ENCODE peak calls at places on chromosomes 16 and 17, in nine cellular contexts. Q is breast epithelium; K is Peyer's patch; E is fibroblast of lung; B is IMR-90; S is cardiac fibroblast; Y is WTC11; I is GM10248; W is CD4-positive, alpha-beta T cell. Z is an unnamed sample.

GRCh38 chr17:74433421-74434121 is 1.7 kb downstream of the GPRC5C start:
- DNase-seq in S (no peak), W (no peak), I (no peak), E (no peak), K (no peak), B (no peak), Q (no peak), Y (no peak), Z (no peak)

GRCh38 chr16:19861811-19862327 is 22.8 kb downstream of the GPRC5B start:
- DNase-seq in Q (no peak), I (no peak), B (no peak), Y (peak; percentile 58), E (no peak), S (no peak), W (no peak), K (no peak), Z (no peak)

GRCh38 chr16:27318399-27319256 is 4.9 kb downstream of the IL4R start:
- DNase-seq in I (peak; percentile 62), K (peak; percentile 65), E (no peak), W (peak; percentile 52), B (peak; percentile 48), S (peak; percentile 65), Y (peak; percentile 19), Q (no peak), Z (peak; percentile 31)

GRCh38 chr17:79299349-79299748 is 224.7 kb downstream of the ENGASE start:
- DNase-seq in W (no peak), B (no peak), Q (no peak), K (no peak), E (no peak), Y (no peak), S (no peak), I (no peak), Z (no peak)

GRCh38 chr16:30951785-30952184 is 2.9 kb downstream of the ORAI3 start:
- DNase-seq in B (peak; percentile 70), W (no peak), Y (no peak), S (peak; percentile 77), K (no peak), E (peak; percentile 56), Q (no peak), I (no peak), Z (no peak)

GRCh38 chr17:28030386-28030785 is 12.1 kb upstream of the NLK start:
- DNase-seq in E (no peak), Q (no peak), K (no peak), S (no peak), B (no peak), I (no peak), W (no peak), Y (no peak), Z (no peak)

GRCh38 chr17:74527081-74527480 is 4.2 kb downstream of the CD300LB start:
- DNase-seq in K (no peak), W (peak; percentile 6), S (no peak), B (no peak), I (no peak), Q (peak; percentile 7), Y (no peak), E (no peak), Z (no peak)

GRCh38 chr16:31064882-31065461 is 9.1 kb downstream of the ZNF668 start:
- DNase-seq in S (peak; percentile 98), W (no peak), B (peak; percentile 97), Q (no peak), E (peak; percentile 96), I (no peak), Y (no peak), K (no peak), Z (no peak)

GRCh38 chr17:43591750-43592562 is 45.8 kb upstream of the ETV4 start:
- DNase-seq in S (peak; percentile 93), K (peak; percentile 65), B (peak; percentile 92), E (peak; percentile 93), Q (peak; percentile 61), Y (no peak), W (no peak), I (no peak), Z (no peak)

GRCh38 chr17:21239680-21240374 is 13.4 kb downstream of the NATD1 start:
- DNase-seq in Q (no peak), I (peak; percentile 54), S (peak; percentile 39), E (peak; percentile 20), K (no peak), Y (peak; percentile 31), W (no peak), B (peak; percentile 28), Z (no peak)
- TF ChIP-seq CTCF in Q (no peak), I (peak; percentile 31), S (peak; percentile 51), E (peak; percentile 43), K (peak; percentile 39), Y (peak; percentile 36), W (peak; percentile 23), B (peak; percentile 42), Z (no peak)

GRCh38 chr17:75664099-75664549 is 2.8 kb downstream of the RECQL5 start:
- DNase-seq in W (no peak), B (no peak), Y (no peak), I (peak; percentile 70), S (no peak), K (no peak), E (no peak), Q (no peak), Z (no peak)

GRCh38 chr17:75665981-75666380 is 973 bp downstream of the RECQL5 start:
- DNase-seq in I (no peak), Y (no peak), Q (no peak), B (no peak), E (no peak), S (no peak), K (no peak), W (no peak), Z (no peak)

GRCh38 chr17:75668489-75668888 is 1.4 kb downstream of the SAP30BP start:
- DNase-seq in I (no peak), B (no peak), Q (no peak), W (no peak), K (no peak), Y (no peak), E (no peak), S (no peak), Z (no peak)

GRCh38 chr17:75667825-75668224 is 687 bp downstream of the SAP30BP start:
- DNase-seq in W (no peak), K (no peak), S (no peak), Q (no peak), B (no peak), E (no peak), I (no peak), Y (no peak), Z (no peak)

DNA sequence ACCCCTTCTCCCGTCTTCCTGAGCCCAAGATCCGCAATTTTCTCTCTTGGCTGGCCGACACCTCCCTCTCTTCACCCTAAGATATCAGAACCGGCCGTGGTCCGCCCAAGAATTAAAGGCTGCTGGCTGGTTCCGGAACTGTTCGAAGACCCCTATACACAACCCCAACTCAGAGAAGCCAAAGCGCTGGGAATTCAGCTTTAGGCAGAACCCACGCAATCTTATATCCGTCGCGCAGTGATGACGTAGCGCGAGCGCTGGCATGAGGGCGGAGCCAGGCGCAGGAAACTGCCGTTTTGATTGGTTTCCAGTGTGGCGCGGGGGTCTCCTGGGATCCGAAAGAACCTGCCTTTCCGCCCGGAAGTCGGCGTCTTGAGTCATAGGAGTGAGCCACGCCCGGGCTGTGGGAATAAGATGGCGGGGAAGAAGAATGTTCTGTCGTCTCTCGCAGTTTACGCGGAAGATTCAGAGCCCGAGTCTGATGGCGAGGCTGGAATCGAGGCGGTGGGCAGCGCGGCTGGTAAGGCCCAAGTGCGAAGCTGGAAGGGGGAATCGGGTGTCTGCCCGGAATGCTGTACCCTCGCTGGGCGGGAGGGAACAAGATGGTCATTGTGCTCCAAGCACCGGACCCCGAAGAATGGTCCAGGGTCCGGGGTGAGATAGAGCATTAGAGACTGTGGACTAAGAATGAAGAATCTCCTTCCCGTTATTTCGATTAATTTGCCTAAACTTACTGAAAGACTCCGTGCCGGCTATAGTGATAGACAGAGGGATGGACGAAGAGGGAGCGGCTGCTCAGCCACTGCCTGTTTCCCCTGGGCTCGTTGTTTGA is at the start of the genes RECQL5 and SAP30BP:
- DNase-seq in W (peak; percentile 97), S (peak; percentile 99), Q (peak; percentile 98), Y (peak; percentile 96), K (peak; percentile 99), E (peak; percentile 97), I (peak; percentile 94), B (peak; percentile 98), Z (peak; percentile 94)
- TF ChIP-seq CTCF in W (no peak), S (no peak), Q (no peak), Y (no peak), K (peak; percentile 3), E (no peak), I (no peak), B (no peak), Z (no peak)

GRCh38 chr17:14268264-14268663 is 31.6 kb upstream of the CDRT15 start:
- DNase-seq in W (no peak), S (no peak), Q (no peak), I (no peak), E (no peak), B (no peak), K (no peak), Y (no peak), Z (no peak)
- TF ChIP-seq CTCF in W (no peak), S (no peak), Q (no peak), I (no peak), E (no peak), B (no peak), K (no peak), Y (no peak), Z (no peak)

GRCh38 chr16:551210-551609 is 9.0 kb upstream of the PRR35 start:
- DNase-seq in I (no peak), B (no peak), S (no peak), Q (no peak), Y (no peak), K (no peak), W (no peak), E (no peak), Z (no peak)

GRCh38 chr16:548586-548985 is 11.6 kb upstream of the PRR35 start:
- DNase-seq in E (no peak), W (no peak), Y (no peak), I (no peak), B (no peak), S (no peak), K (no peak), Q (no peak), Z (no peak)

GRCh38 chr16:546909-547770 is 13.1 kb upstream of the PRR35 start:
- DNase-seq in Q (peak; percentile 75), W (peak; percentile 65), E (peak; percentile 22), I (no peak), S (peak; percentile 57), B (peak; percentile 16), Y (peak; percentile 88), K (peak; percentile 82), Z (no peak)

GRCh38 chr16:552171-552570 is 8.0 kb upstream of the PRR35 start:
- DNase-seq in K (no peak), W (no peak), B (no peak), S (no peak), E (no peak), Q (no peak), Y (no peak), I (no peak), Z (no peak)

GRCh38 chr16:549544-550263 is 10.5 kb upstream of the PRR35 start:
- DNase-seq in K (no peak), S (no peak), E (no peak), B (no peak), Q (no peak), I (no peak), Y (peak; percentile 70), W (no peak), Z (no peak)
- TF ChIP-seq CTCF in K (no peak), S (no peak), E (no peak), B (peak; percentile 5), Q (no peak), I (no peak), Y (peak; percentile 46), W (no peak), Z (no peak)

Z was measured in natural killer cell.